ENCODE peak calls at places on chromosomes 11 and 22, in eight cellular contexts. U is NCI-H146, O is NCI-H187, Y is anterior cingulate cortex, V is HL-60, E is COR-L47, G is WTC11, X is upper lobe of left lung. H is an unnamed sample.

GRCh38 chr11:115054541-115055538 is 376.5 kb downstream of the NXPE2 start:
- DNase-seq in V (no peak), G (no peak), O (no peak), X (no peak), Y (no peak), U (peak), E (peak), H (no peak)

GRCh38 chr11:6986487-6986886 is 33.7 kb downstream of the ZNF214 start:
- DNase-seq in V (no peak), O (no peak), Y (no peak), U (no peak), X (no peak), E (no peak), G (no peak), H (no peak)

GRCh38 chr11:112656772-112657428 is 304.3 kb upstream of the NCAM1 start:
- DNase-seq in X (no peak), E (no peak), G (no peak), U (no peak), Y (peak), O (no peak), V (no peak), H (no peak)

GRCh38 chr11:103683581-103683980 is 352.9 kb upstream of the DDI1 start:
- DNase-seq in Y (no peak), X (no peak), U (no peak), E (no peak), V (no peak), O (no peak), G (no peak), H (no peak)

GRCh38 chr22:20803696-20804324 is 29.9 kb downstream of the SERPIND1 start:
- DNase-seq in Y (no peak), X (no peak), V (peak), G (peak), O (no peak), E (no peak), U (no peak), H (peak)

GRCh38 chr11:122724520-122724919 is 69.0 kb downstream of the UBASH3B start:
- DNase-seq in E (no peak), G (no peak), U (no peak), Y (no peak), V (no peak), O (no peak), X (no peak), H (no peak)

GRCh38 chr22:28142361-28142801 is 223.3 kb upstream of the PITPNB start:
- DNase-seq in U (no peak), G (no peak), X (no peak), Y (no peak), O (no peak), V (no peak), E (no peak), H (no peak)

GRCh38 chr11:59197990-59198389 is 14.7 kb downstream of the MPEG1 start:
- DNase-seq in G (no peak), O (no peak), V (no peak), U (no peak), E (peak), Y (peak), X (peak), H (no peak)

GRCh38 chr22:30116362-30117117 is 36.3 kb downstream of the HORMAD2 start:
- DNase-seq in U (no peak), E (no peak), Y (no peak), G (no peak), V (no peak), X (no peak), O (no peak), H (no peak)

GRCh38 chr22:32917577-32918375 is 116.3 kb downstream of the TIMP3 start:
- DNase-seq in V (no peak), U (no peak), O (no peak), G (no peak), Y (no peak), X (peak), E (no peak), H (no peak)

GRCh38 chr11:66862559-66863037 is 5.7 kb downstream of the LRFN4 start:
- DNase-seq in Y (no peak), U (no peak), O (no peak), X (no peak), G (no peak), E (no peak), V (no peak), H (no peak)

GRCh38 chr11:47201015-47201414 is 13.8 kb upstream of the DDB2 start:
- DNase-seq in E (no peak), O (no peak), X (no peak), U (no peak), G (no peak), Y (no peak), V (no peak), H (no peak)

GRCh38 chr11:73477518-73477917 is 101.3 kb downstream of the RELT start:
- DNase-seq in E (no peak), V (no peak), X (no peak), Y (no peak), O (no peak), U (no peak), G (no peak), H (no peak)

GRCh38 chr22:41285441-41285819 is 557 bp downstream of the RANGAP1 start:
- DNase-seq in X (peak), V (peak), G (peak), O (no peak), U (peak), Y (peak), E (peak), H (peak)

GRCh38 chr22:20952544-20953341 is 14.3 kb upstream of the AIFM3 start:
- DNase-seq in U (peak), E (no peak), Y (no peak), G (no peak), X (no peak), O (no peak), V (no peak), H (no peak)

GRCh38 chr11:108556019-108556418 is 37.5 kb downstream of the EXPH5 start:
- DNase-seq in X (no peak), V (no peak), U (no peak), O (no peak), Y (no peak), E (no peak), G (no peak), H (no peak)

GRCh38 chr11:29208117-29208516 is 808.7 kb downstream of the KCNA4 start:
- DNase-seq in O (no peak), V (no peak), U (no peak), X (no peak), G (no peak), Y (no peak), E (no peak), H (no peak)

GRCh38 chr11:94417386-94417987 is 16.3 kb upstream of the GPR83 start:
- DNase-seq in G (no peak), U (no peak), Y (no peak), X (no peak), E (no peak), V (no peak), O (no peak), H (peak)

GRCh38 chr11:33773399-33774355 is 643 bp downstream of the FBXO3 start:
- DNase-seq in U (peak), X (peak), G (peak), O (no peak), E (peak), Y (no peak), V (no peak), H (no peak)

GRCh38 chr22:46060292-46061123 is 83.5 kb upstream of the WNT7B start:
- DNase-seq in E (no peak), Y (no peak), O (no peak), G (peak), U (no peak), V (no peak), X (no peak), H (no peak)

GRCh38 chr22:45612451-45612901 is 59.2 kb upstream of the ATXN10 start:
- DNase-seq in E (no peak), O (no peak), G (no peak), X (peak), U (no peak), V (peak), Y (no peak), H (peak)

GRCh38 chr11:87722756-87723599 is 452.3 kb downstream of the RAB38 start:
- DNase-seq in V (peak), X (no peak), Y (no peak), G (peak), E (peak), O (no peak), U (no peak), H (peak)

GRCh38 chr11:76845069-76845468 is 15.6 kb upstream of the ACER3 start:
- DNase-seq in O (no peak), E (no peak), Y (no peak), V (no peak), G (no peak), U (no peak), X (no peak), H (no peak)

GRCh38 chr22:46027219-46028068 is 50.5 kb upstream of the WNT7B start:
- DNase-seq in X (peak), E (no peak), V (no peak), U (peak), G (peak), O (no peak), Y (peak), H (no peak)

GRCh38 chr11:77522215-77522614 is 48.3 kb upstream of the PAK1 start:
- DNase-seq in X (no peak), E (no peak), Y (no peak), G (no peak), O (no peak), U (no peak), V (no peak), H (no peak)

GRCh38 chr11:64250875-64251721 is at the start of gene PLCB3:
- DNase-seq in V (peak), X (peak), Y (peak), O (peak), G (peak), U (peak), E (peak), H (peak)

GRCh38 chr11:100445231-100445735 is 241.8 kb upstream of the ARHGAP42 start:
- DNase-seq in V (no peak), G (no peak), U (peak), Y (peak), O (peak), E (peak), X (no peak), H (no peak)

GRCh38 chr22:36252754-36253522 is at the start of gene APOL1:
- DNase-seq in U (no peak), E (no peak), G (no peak), V (no peak), X (no peak), O (no peak), Y (no peak), H (no peak)

GRCh38 chr22:45210577-45211431 is 29.9 kb downstream of the KIAA0930 start:
- DNase-seq in Y (no peak), O (no peak), E (no peak), X (peak), U (no peak), V (no peak), G (no peak), H (no peak)

GRCh38 chr22:24008022-24008283 is 2.7 kb upstream of the GSTT4 start:
- DNase-seq in O (no peak), G (no peak), Y (no peak), V (no peak), X (no peak), E (no peak), U (no peak), H (no peak)

GRCh38 chr11:96134622-96135021 is 208.4 kb downstream of the MAML2 start:
- DNase-seq in E (no peak), G (no peak), O (no peak), U (no peak), V (no peak), Y (no peak), X (no peak), H (peak)

GRCh38 chr22:35838849-35839646 is 121.4 kb downstream of the APOL5 start:
- DNase-seq in U (peak), V (no peak), G (peak), E (peak), X (no peak), O (no peak), Y (no peak), H (peak)

GRCh38 chr11:129726179-129726578 is 89.5 kb upstream of the TMEM45B start:
- DNase-seq in Y (no peak), X (no peak), E (no peak), V (no peak), G (no peak), U (no peak), O (no peak), H (no peak)

GRCh38 chr22:26259510-26259909 is 90.2 kb downstream of the SEZ6L start:
- DNase-seq in U (peak), G (peak), O (no peak), V (peak), Y (no peak), X (no peak), E (no peak), H (peak)

H was measured in Kasumi-1.